ENCODE peak calls at places on chromosomes 7 and 10, in seven cellular contexts. Q is hepatocyte, L is lower lobe of right lung, N is fibroblast of lung, U is lower leg skin, O is NB4, R is vagina. T is an unnamed sample.

GRCh38 chr10:99784025-99784730 is 1.7 kb downstream of the ABCC2 start:
- DNase-seq in Q (peak; percentile 33), L (no peak), O (no peak), R (no peak), N (peak; percentile 86), U (no peak), T (no peak)

GRCh38 chr10:70816220-70816894 is 609 bp downstream of the SGPL1 start:
- DNase-seq in L (peak; percentile 73), N (peak; percentile 93), U (peak; percentile 91), R (no peak), O (peak; percentile 65), Q (peak; percentile 84), T (peak; percentile 91)

GRCh38 chr7:1513657-1514095 is 9.5 kb upstream of the INTS1 start:
- DNase-seq in Q (no peak), N (peak; percentile 28), R (no peak), U (peak; percentile 91), L (no peak), O (peak; percentile 71), T (no peak)

GRCh38 chr7:18896343-18896975 is 221.0 kb downstream of the TWIST1 start:
- DNase-seq in Q (no peak), N (peak; percentile 47), O (no peak), L (no peak), U (no peak), R (no peak), T (no peak)

GRCh38 chr7:123769371-123769770 is 20.6 kb upstream of the WASL start:
- DNase-seq in L (no peak), N (peak; percentile 70), Q (no peak), U (no peak), R (no peak), O (no peak), T (no peak)

GRCh38 chr10:117542706-117543244 is at the start of gene EMX2:
- DNase-seq in U (no peak), O (no peak), Q (no peak), N (no peak), R (no peak), L (no peak), T (no peak)

GRCh38 chr10:103739039-103739764 is 116.2 kb downstream of the SH3PXD2A start:
- DNase-seq in O (no peak), R (no peak), L (no peak), Q (peak; percentile 75), U (no peak), N (peak; percentile 96), T (no peak)

GRCh38 chr10:71429929-71430328 is 33.2 kb downstream of the CDH23 start:
- DNase-seq in N (no peak), U (peak; percentile 63), O (no peak), L (no peak), Q (no peak), R (peak; percentile 61), T (peak; percentile 59)

GRCh38 chr7:31122649-31123058 is 70.5 kb downstream of the ADCYAP1R1 start:
- DNase-seq in U (no peak), N (peak; percentile 81), L (peak; percentile 59), Q (peak; percentile 86), O (peak; percentile 92), R (peak; percentile 93), T (peak; percentile 87)

GRCh38 chr7:105648561-105649401 is 67.5 kb upstream of the EFCAB10 start:
- DNase-seq in L (no peak), O (peak; percentile 22), Q (peak; percentile 48), N (peak; percentile 13), U (no peak), R (no peak), T (no peak)

GRCh38 chr10:123241391-123242141 is 87.4 kb downstream of the BUB3 start:
- DNase-seq in U (no peak), N (no peak), L (no peak), Q (no peak), O (peak; percentile 19), R (no peak), T (no peak)

GRCh38 chr7:2247141-2247985 is 5.3 kb downstream of the NUDT1 start:
- DNase-seq in L (no peak), N (no peak), U (no peak), O (peak; percentile 59), R (no peak), Q (peak; percentile 42), T (no peak)

GRCh38 chr10:128180843-128181242 is 54.6 kb upstream of the MKI67 start:
- DNase-seq in U (peak; percentile 26), O (peak; percentile 41), L (no peak), Q (no peak), R (no peak), N (no peak), T (no peak)

GRCh38 chr10:129958118-129958685 is 5.9 kb downstream of the EBF3 start:
- DNase-seq in R (no peak), U (peak; percentile 80), Q (no peak), N (no peak), L (no peak), O (no peak), T (peak; percentile 38)

GRCh38 chr7:142018154-142018553 is 22.5 kb downstream of the MGAM start:
- DNase-seq in R (no peak), U (no peak), L (no peak), O (no peak), Q (no peak), N (no peak), T (no peak)

GRCh38 chr10:38228394-38228793 is 134.3 kb downstream of the ZNF37A start:
- DNase-seq in R (no peak), Q (no peak), L (no peak), N (no peak), U (no peak), O (no peak), T (no peak)

GRCh38 chr10:117987242-117987909 is 59.4 kb downstream of the RAB11FIP2 start:
- DNase-seq in Q (no peak), N (no peak), O (no peak), R (no peak), U (no peak), L (no peak), T (no peak)

GRCh38 chr7:82714883-82715282 is 271.3 kb upstream of the CACNA2D1 start:
- DNase-seq in Q (no peak), U (no peak), L (no peak), R (no peak), O (no peak), N (no peak), T (no peak)

GRCh38 chr7:139043823-139044812 is 8.3 kb upstream of the ZC3HAV1L start:
- DNase-seq in U (no peak), Q (no peak), N (no peak), O (peak; percentile 85), R (no peak), L (peak; percentile 53), T (no peak)

GRCh38 chr7:150428671-150429451 is 21.6 kb upstream of the GIMAP8 start:
- DNase-seq in L (no peak), Q (no peak), O (peak; percentile 99), N (peak; percentile 87), U (peak; percentile 85), R (no peak), T (peak; percentile 85)

GRCh38 chr10:15461353-15462108 is 90.4 kb upstream of the FAM171A1 start:
- DNase-seq in N (peak; percentile 7), L (no peak), O (peak; percentile 1), Q (peak; percentile 38), U (no peak), R (no peak), T (peak; percentile 87)

GRCh38 chr10:92517034-92517655 is 56.7 kb downstream of the IDE start:
- DNase-seq in L (no peak), R (no peak), Q (peak; percentile 88), N (peak; percentile 62), O (peak; percentile 84), U (no peak), T (no peak)

DNA sequence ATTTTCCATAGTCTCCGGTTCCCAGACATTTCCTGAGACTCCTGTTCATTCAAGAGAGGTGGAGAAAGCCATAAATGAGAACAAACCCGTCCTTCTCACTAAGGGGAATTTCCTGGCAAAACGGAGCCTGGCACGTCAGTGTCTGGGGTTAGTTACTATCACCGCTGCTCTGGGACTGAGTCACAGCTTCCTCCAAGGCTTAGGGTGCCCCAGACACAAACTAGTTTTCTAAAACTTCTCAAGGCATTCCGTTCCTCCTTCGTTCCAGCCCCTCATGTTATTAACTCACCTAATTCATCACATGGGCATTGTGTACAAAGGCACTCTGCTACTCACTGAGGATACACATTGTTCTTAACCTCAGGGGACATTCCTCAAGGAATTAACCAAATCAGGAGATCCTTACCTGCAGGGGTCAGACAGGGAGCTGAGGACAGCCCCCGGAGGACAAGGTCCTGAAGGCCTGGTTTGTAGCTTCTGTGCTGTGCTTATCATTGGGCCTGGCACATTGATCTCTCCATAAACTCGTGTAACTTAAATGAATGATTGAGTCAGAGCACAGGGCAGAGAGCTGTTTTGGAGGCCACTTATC is 103.0 kb upstream of the KLF6 start:
- DNase-seq in O (no peak), Q (peak; percentile 77), R (no peak), U (peak; percentile 92), N (peak; percentile 95), L (no peak), T (no peak)
- TF ChIP-seq CTCF in O (no peak), Q (no peak), R (no peak), U (no peak), N (no peak), L (no peak), T (no peak)

GRCh38 chr10:13847201-13847631 is 260.5 kb downstream of the PRPF18 start:
- DNase-seq in N (no peak), R (no peak), U (no peak), Q (no peak), L (no peak), O (no peak), T (no peak)
- TF ChIP-seq CTCF in N (no peak), R (no peak), U (no peak), Q (no peak), L (no peak), O (no peak), T (no peak)

DNA sequence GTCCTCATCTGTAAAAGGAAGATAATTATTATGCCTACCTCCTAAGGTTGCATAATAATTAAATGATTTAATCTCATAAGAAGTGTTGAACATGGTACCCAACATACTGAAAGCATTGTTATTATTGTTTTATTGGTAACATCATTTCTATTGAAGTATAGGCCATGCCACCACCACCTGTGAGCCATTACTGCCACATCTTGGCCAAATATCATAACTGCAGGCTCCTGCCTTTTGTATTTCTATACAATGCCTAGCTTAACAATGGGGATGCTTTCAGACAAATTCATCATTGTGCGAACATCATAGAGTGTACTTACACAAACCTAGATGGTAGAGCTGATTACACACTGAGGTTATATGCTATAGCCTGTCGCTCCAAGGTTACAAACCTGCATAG is 61.1 kb upstream of the NPSR1 start:
- DNase-seq in Q (no peak), U (no peak), O (peak; percentile 45), L (no peak), R (no peak), N (no peak), T (no peak)
- TF ChIP-seq CTCF in Q (peak; percentile 22), U (no peak), O (peak; percentile 59), L (no peak), R (no peak), N (no peak), T (peak; percentile 19)

GRCh38 chr10:101013365-101013825 is 13.8 kb downstream of the LZTS2 start:
- DNase-seq in N (no peak), U (no peak), Q (no peak), O (no peak), L (no peak), R (no peak), T (no peak)

GRCh38 chr10:101012525-101013364 is 13.1 kb downstream of the LZTS2 start:
- DNase-seq in N (peak; percentile 91), R (no peak), Q (peak; percentile 92), L (peak; percentile 90), U (peak; percentile 96), O (peak; percentile 92), T (peak; percentile 97)

GRCh38 chr10:101010329-101010728 is 10.7 kb downstream of the LZTS2 start:
- DNase-seq in N (no peak), U (no peak), L (no peak), Q (no peak), O (no peak), R (no peak), T (no peak)

GRCh38 chr10:101014230-101014884 is 14.7 kb downstream of the LZTS2 start:
- DNase-seq in U (peak; percentile 97), O (peak; percentile 73), N (peak; percentile 48), R (no peak), Q (peak; percentile 83), L (peak; percentile 86), T (peak; percentile 94)

GRCh38 chr10:101011517-101012423 is 12.2 kb downstream of the LZTS2 start:
- DNase-seq in Q (peak; percentile 57), L (no peak), U (no peak), N (no peak), O (no peak), R (no peak), T (no peak)
- TF ChIP-seq CTCF in Q (peak; percentile 32), L (peak; percentile 21), U (no peak), N (peak; percentile 40), O (no peak), R (no peak), T (peak; percentile 35)